ENCODE peak calls at places on chromosome 6, in ten cellular contexts. One of them, this sample, is unnamed.

GRCh38 chr6:170282512-170283158 is 8.2 kb downstream of the DLL1 start:
- DNase-seq in CD4-positive, alpha-beta memory T cell: no peak
- DNase-seq in LoVo: no peak
- DNase-seq in kidney tubule cell: no peak
- DNase-seq in C1 segment of cervical spinal cord: no peak
- DNase-seq in MV-4-11: no peak
- DNase-seq in NCI-H1694: no peak
- DNase-seq in astrocyte of the hippocampus: no peak
- DNase-seq in iPS-NIHi11: no peak
- DNase-seq in stimulated activated CD8-positive, alpha-beta memory T cell treated with anti-CD3 and anti-CD28 coated beads, Interleukin-2, amount 100 ng/mL, for 48 hours: no peak
- DNase-seq in this sample: no peak

GRCh38 chr6:2739335-2739734 is 11.4 kb downstream of the MYLK4 start:
- DNase-seq in iPS-NIHi11: no peak
- DNase-seq in astrocyte of the hippocampus: peak
- DNase-seq in NCI-H1694: no peak
- DNase-seq in LoVo: no peak
- DNase-seq in stimulated activated CD8-positive, alpha-beta memory T cell treated with anti-CD3 and anti-CD28 coated beads, Interleukin-2, amount 100 ng/mL, for 48 hours: no peak
- DNase-seq in C1 segment of cervical spinal cord: no peak
- DNase-seq in CD4-positive, alpha-beta memory T cell: no peak
- DNase-seq in MV-4-11: peak
- DNase-seq in kidney tubule cell: peak
- DNase-seq in this sample: peak

GRCh38 chr6:31920803-31921202 is 6.7 kb upstream of the C2 start:
- DNase-seq in stimulated activated CD8-positive, alpha-beta memory T cell treated with anti-CD3 and anti-CD28 coated beads, Interleukin-2, amount 100 ng/mL, for 48 hours: no peak
- DNase-seq in NCI-H1694: no peak
- DNase-seq in kidney tubule cell: no peak
- DNase-seq in MV-4-11: peak
- DNase-seq in CD4-positive, alpha-beta memory T cell: no peak
- DNase-seq in C1 segment of cervical spinal cord: no peak
- DNase-seq in astrocyte of the hippocampus: no peak
- DNase-seq in iPS-NIHi11: no peak
- DNase-seq in LoVo: no peak
- DNase-seq in this sample: no peak

GRCh38 chr6:37916675-37917074 is 97.1 kb downstream of the ZFAND3 start:
- DNase-seq in NCI-H1694: no peak
- DNase-seq in C1 segment of cervical spinal cord: no peak
- DNase-seq in LoVo: no peak
- DNase-seq in iPS-NIHi11: no peak
- DNase-seq in astrocyte of the hippocampus: no peak
- DNase-seq in CD4-positive, alpha-beta memory T cell: no peak
- DNase-seq in kidney tubule cell: peak
- DNase-seq in stimulated activated CD8-positive, alpha-beta memory T cell treated with anti-CD3 and anti-CD28 coated beads, Interleukin-2, amount 100 ng/mL, for 48 hours: no peak
- DNase-seq in MV-4-11: no peak
- DNase-seq in this sample: no peak

GRCh38 chr6:89347825-89348224 is 4.7 kb downstream of the UBE2J1 start:
- DNase-seq in stimulated activated CD8-positive, alpha-beta memory T cell treated with anti-CD3 and anti-CD28 coated beads, Interleukin-2, amount 100 ng/mL, for 48 hours: no peak
- DNase-seq in kidney tubule cell: peak
- DNase-seq in MV-4-11: no peak
- DNase-seq in CD4-positive, alpha-beta memory T cell: no peak
- DNase-seq in astrocyte of the hippocampus: no peak
- DNase-seq in C1 segment of cervical spinal cord: no peak
- DNase-seq in LoVo: no peak
- DNase-seq in iPS-NIHi11: no peak
- DNase-seq in NCI-H1694: no peak
- DNase-seq in this sample: peak

GRCh38 chr6:163455553-163455952 is 41.0 kb downstream of the QKI start:
- DNase-seq in MV-4-11: no peak
- DNase-seq in LoVo: no peak
- DNase-seq in kidney tubule cell: peak
- DNase-seq in iPS-NIHi11: no peak
- DNase-seq in astrocyte of the hippocampus: no peak
- DNase-seq in stimulated activated CD8-positive, alpha-beta memory T cell treated with anti-CD3 and anti-CD28 coated beads, Interleukin-2, amount 100 ng/mL, for 48 hours: no peak
- DNase-seq in C1 segment of cervical spinal cord: no peak
- DNase-seq in CD4-positive, alpha-beta memory T cell: no peak
- DNase-seq in NCI-H1694: no peak
- DNase-seq in this sample: no peak

GRCh38 chr6:20740088-20740487 is 205.8 kb downstream of the CDKAL1 start:
- DNase-seq in NCI-H1694: no peak
- DNase-seq in iPS-NIHi11: no peak
- DNase-seq in CD4-positive, alpha-beta memory T cell: no peak
- DNase-seq in C1 segment of cervical spinal cord: no peak
- DNase-seq in kidney tubule cell: no peak
- DNase-seq in astrocyte of the hippocampus: no peak
- DNase-seq in LoVo: no peak
- DNase-seq in MV-4-11: no peak
- DNase-seq in stimulated activated CD8-positive, alpha-beta memory T cell treated with anti-CD3 and anti-CD28 coated beads, Interleukin-2, amount 100 ng/mL, for 48 hours: no peak
- DNase-seq in this sample: no peak

GRCh38 chr6:15913573-15913972 is 215.3 kb upstream of the MYLIP start:
- DNase-seq in CD4-positive, alpha-beta memory T cell: no peak
- DNase-seq in iPS-NIHi11: no peak
- DNase-seq in NCI-H1694: no peak
- DNase-seq in kidney tubule cell: no peak
- DNase-seq in astrocyte of the hippocampus: no peak
- DNase-seq in LoVo: no peak
- DNase-seq in MV-4-11: no peak
- DNase-seq in stimulated activated CD8-positive, alpha-beta memory T cell treated with anti-CD3 and anti-CD28 coated beads, Interleukin-2, amount 100 ng/mL, for 48 hours: no peak
- DNase-seq in C1 segment of cervical spinal cord: no peak
- DNase-seq in this sample: no peak

GRCh38 chr6:27065183-27065582 is 182.3 kb upstream of the PRSS16 start:
- DNase-seq in iPS-NIHi11: no peak
- DNase-seq in CD4-positive, alpha-beta memory T cell: no peak
- DNase-seq in C1 segment of cervical spinal cord: no peak
- DNase-seq in LoVo: no peak
- DNase-seq in NCI-H1694: no peak
- DNase-seq in astrocyte of the hippocampus: no peak
- DNase-seq in kidney tubule cell: no peak
- DNase-seq in stimulated activated CD8-positive, alpha-beta memory T cell treated with anti-CD3 and anti-CD28 coated beads, Interleukin-2, amount 100 ng/mL, for 48 hours: no peak
- DNase-seq in MV-4-11: no peak
- DNase-seq in this sample: no peak

GRCh38 chr6:73657201-73657600 is 3.4 kb upstream of the SLC17A5 start:
- DNase-seq in MV-4-11: no peak
- DNase-seq in CD4-positive, alpha-beta memory T cell: no peak
- DNase-seq in NCI-H1694: no peak
- DNase-seq in C1 segment of cervical spinal cord: no peak
- DNase-seq in astrocyte of the hippocampus: no peak
- DNase-seq in kidney tubule cell: peak
- DNase-seq in iPS-NIHi11: no peak
- DNase-seq in stimulated activated CD8-positive, alpha-beta memory T cell treated with anti-CD3 and anti-CD28 coated beads, Interleukin-2, amount 100 ng/mL, for 48 hours: peak
- DNase-seq in LoVo: peak
- DNase-seq in this sample: no peak

GRCh38 chr6:27495386-27496135 is 22.7 kb upstream of the ZNF184 start:
- DNase-seq in MV-4-11: peak
- DNase-seq in LoVo: peak
- DNase-seq in kidney tubule cell: peak
- DNase-seq in C1 segment of cervical spinal cord: no peak
- DNase-seq in iPS-NIHi11: peak
- DNase-seq in CD4-positive, alpha-beta memory T cell: no peak
- DNase-seq in stimulated activated CD8-positive, alpha-beta memory T cell treated with anti-CD3 and anti-CD28 coated beads, Interleukin-2, amount 100 ng/mL, for 48 hours: peak
- DNase-seq in NCI-H1694: no peak
- DNase-seq in astrocyte of the hippocampus: peak
- DNase-seq in this sample: peak

GRCh38 chr6:147022041-147022440 is 182.2 kb upstream of the STXBP5 start:
- DNase-seq in CD4-positive, alpha-beta memory T cell: no peak
- DNase-seq in C1 segment of cervical spinal cord: no peak
- DNase-seq in NCI-H1694: no peak
- DNase-seq in astrocyte of the hippocampus: peak
- DNase-seq in MV-4-11: no peak
- DNase-seq in stimulated activated CD8-positive, alpha-beta memory T cell treated with anti-CD3 and anti-CD28 coated beads, Interleukin-2, amount 100 ng/mL, for 48 hours: no peak
- DNase-seq in LoVo: no peak
- DNase-seq in iPS-NIHi11: no peak
- DNase-seq in kidney tubule cell: peak
- DNase-seq in this sample: peak

GRCh38 chr6:64890609-64891008 is 816.4 kb downstream of the EYS start:
- DNase-seq in LoVo: no peak
- DNase-seq in astrocyte of the hippocampus: peak
- DNase-seq in CD4-positive, alpha-beta memory T cell: no peak
- DNase-seq in iPS-NIHi11: no peak
- DNase-seq in MV-4-11: no peak
- DNase-seq in kidney tubule cell: no peak
- DNase-seq in stimulated activated CD8-positive, alpha-beta memory T cell treated with anti-CD3 and anti-CD28 coated beads, Interleukin-2, amount 100 ng/mL, for 48 hours: no peak
- DNase-seq in C1 segment of cervical spinal cord: no peak
- DNase-seq in NCI-H1694: no peak
- DNase-seq in this sample: peak

GRCh38 chr6:161414180-161414579 is 140.3 kb upstream of the AGPAT4 start:
- DNase-seq in stimulated activated CD8-positive, alpha-beta memory T cell treated with anti-CD3 and anti-CD28 coated beads, Interleukin-2, amount 100 ng/mL, for 48 hours: no peak
- DNase-seq in LoVo: no peak
- DNase-seq in NCI-H1694: no peak
- DNase-seq in iPS-NIHi11: no peak
- DNase-seq in CD4-positive, alpha-beta memory T cell: no peak
- DNase-seq in astrocyte of the hippocampus: peak
- DNase-seq in MV-4-11: no peak
- DNase-seq in kidney tubule cell: peak
- DNase-seq in C1 segment of cervical spinal cord: no peak
- DNase-seq in this sample: no peak

GRCh38 chr6:169692516-169692915 is 9.3 kb downstream of the WDR27 start:
- DNase-seq in astrocyte of the hippocampus: no peak
- DNase-seq in NCI-H1694: no peak
- DNase-seq in C1 segment of cervical spinal cord: no peak
- DNase-seq in stimulated activated CD8-positive, alpha-beta memory T cell treated with anti-CD3 and anti-CD28 coated beads, Interleukin-2, amount 100 ng/mL, for 48 hours: no peak
- DNase-seq in iPS-NIHi11: no peak
- DNase-seq in LoVo: no peak
- DNase-seq in kidney tubule cell: no peak
- DNase-seq in CD4-positive, alpha-beta memory T cell: no peak
- DNase-seq in MV-4-11: peak
- DNase-seq in this sample: no peak

GRCh38 chr6:170403451-170403850 is 96.9 kb downstream of the FAM120B start:
- DNase-seq in astrocyte of the hippocampus: peak
- DNase-seq in CD4-positive, alpha-beta memory T cell: no peak
- DNase-seq in iPS-NIHi11: peak
- DNase-seq in stimulated activated CD8-positive, alpha-beta memory T cell treated with anti-CD3 and anti-CD28 coated beads, Interleukin-2, amount 100 ng/mL, for 48 hours: no peak
- DNase-seq in C1 segment of cervical spinal cord: no peak
- DNase-seq in LoVo: no peak
- DNase-seq in kidney tubule cell: no peak
- DNase-seq in MV-4-11: no peak
- DNase-seq in NCI-H1694: no peak
- DNase-seq in this sample: peak

GRCh38 chr6:108166664-108167448 is 1.0 kb downstream of the NR2E1 start:
- DNase-seq in astrocyte of the hippocampus: peak
- DNase-seq in iPS-NIHi11: no peak
- DNase-seq in stimulated activated CD8-positive, alpha-beta memory T cell treated with anti-CD3 and anti-CD28 coated beads, Interleukin-2, amount 100 ng/mL, for 48 hours: no peak
- DNase-seq in CD4-positive, alpha-beta memory T cell: no peak
- DNase-seq in kidney tubule cell: no peak
- DNase-seq in LoVo: no peak
- DNase-seq in MV-4-11: no peak
- DNase-seq in NCI-H1694: no peak
- DNase-seq in C1 segment of cervical spinal cord: no peak
- DNase-seq in this sample: no peak

GRCh38 chr6:10963113-10963512 is 76.3 kb downstream of the SYCP2L start:
- DNase-seq in astrocyte of the hippocampus: no peak
- DNase-seq in C1 segment of cervical spinal cord: no peak
- DNase-seq in CD4-positive, alpha-beta memory T cell: no peak
- DNase-seq in NCI-H1694: no peak
- DNase-seq in iPS-NIHi11: no peak
- DNase-seq in stimulated activated CD8-positive, alpha-beta memory T cell treated with anti-CD3 and anti-CD28 coated beads, Interleukin-2, amount 100 ng/mL, for 48 hours: no peak
- DNase-seq in MV-4-11: no peak
- DNase-seq in LoVo: no peak
- DNase-seq in kidney tubule cell: no peak
- DNase-seq in this sample: no peak

GRCh38 chr6:140445474-140446004 is 1071.1 kb upstream of the CITED2 start:
- DNase-seq in C1 segment of cervical spinal cord: no peak
- DNase-seq in iPS-NIHi11: no peak
- DNase-seq in LoVo: no peak
- DNase-seq in kidney tubule cell: peak
- DNase-seq in MV-4-11: no peak
- DNase-seq in astrocyte of the hippocampus: peak
- DNase-seq in CD4-positive, alpha-beta memory T cell: no peak
- DNase-seq in NCI-H1694: no peak
- DNase-seq in stimulated activated CD8-positive, alpha-beta memory T cell treated with anti-CD3 and anti-CD28 coated beads, Interleukin-2, amount 100 ng/mL, for 48 hours: no peak
- DNase-seq in this sample: peak

This sample was measured in astrocyte of the spinal cord.